ENCODE peak calls at places on chromosome 10, in ten cellular contexts. U is ovary, H is A549, G is AG04450, O is stomach, W is uterus, F is psoas muscle, J is hepatocyte, X is NB4, B is pancreas. M is an unnamed sample.

GRCh38 chr10:103758294-103758681 is 97.1 kb downstream of the SH3PXD2A start:
- DNase-seq in U (no peak), H (peak), G (no peak), O (no peak), W (no peak), F (peak), J (no peak), X (no peak), B (no peak), M (peak)

GRCh38 chr10:110138197-110138812 is 69.1 kb upstream of the MXI1 start:
- DNase-seq in U (no peak), H (peak), G (peak), O (no peak), W (no peak), F (no peak), J (peak), X (peak), B (no peak), M (peak)

GRCh38 chr10:98745645-98746044 is 298.9 kb upstream of the HPS1 start:
- DNase-seq in U (no peak), H (no peak), G (no peak), O (no peak), W (no peak), F (no peak), J (no peak), X (peak), B (no peak), M (no peak)

GRCh38 chr10:123044391-123044790 is 35.6 kb downstream of the ACADSB start:
- DNase-seq in U (no peak), H (peak), G (no peak), O (no peak), W (no peak), F (no peak), J (no peak), X (peak), B (no peak), M (no peak)

GRCh38 chr10:15176269-15176668 is 7.8 kb upstream of the NMT2 start:
- DNase-seq in U (no peak), H (no peak), G (no peak), O (no peak), W (no peak), F (no peak), J (no peak), X (no peak), B (no peak), M (no peak)

GRCh38 chr10:30437039-30437781 is 3.2 kb downstream of the MAP3K8 start:
- DNase-seq in U (no peak), H (peak), G (no peak), O (no peak), W (no peak), F (no peak), J (no peak), X (peak), B (no peak), M (no peak)

GRCh38 chr10:24958701-24959392 is 6.4 kb upstream of the PRTFDC1 start:
- DNase-seq in U (no peak), H (no peak), G (no peak), O (no peak), W (peak), F (no peak), J (no peak), X (no peak), B (no peak), M (no peak)

GRCh38 chr10:113788604-113789083 is 37.2 kb downstream of the PLEKHS1 start:
- DNase-seq in U (no peak), H (peak), G (peak), O (no peak), W (no peak), F (no peak), J (peak), X (peak), B (peak), M (peak)

GRCh38 chr10:42690449-42691360 is 52.3 kb upstream of the ZNF33B start:
- DNase-seq in U (no peak), H (peak), G (no peak), O (no peak), W (no peak), F (no peak), J (no peak), X (peak), B (no peak), M (no peak)

GRCh38 chr10:132069122-132069848 is 3.5 kb downstream of the JAKMIP3 start:
- DNase-seq in U (no peak), H (no peak), G (no peak), O (no peak), W (no peak), F (no peak), J (no peak), X (no peak), B (no peak), M (no peak)

GRCh38 chr10:131313377-131313776 is 1.9 kb upstream of the TCERG1L start:
- DNase-seq in U (no peak), H (no peak), G (no peak), O (no peak), W (no peak), F (no peak), J (no peak), X (no peak), B (no peak), M (no peak)

GRCh38 chr10:70549962-70550845 is 52.3 kb downstream of the PRF1 start:
- DNase-seq in U (peak), H (peak), G (peak), O (peak), W (peak), F (peak), J (peak), X (peak), B (peak), M (no peak)

GRCh38 chr10:132516771-132517725 is 20.5 kb upstream of the INPP5A start:
- DNase-seq in U (peak), H (peak), G (peak), O (peak), W (peak), F (peak), J (peak), X (peak), B (peak), M (peak)

GRCh38 chr10:46282460-46283216 is 4.2 kb upstream of the ANTXRL start:
- DNase-seq in U (peak), H (peak), G (peak), O (peak), W (peak), F (peak), J (peak), X (peak), B (peak), M (peak)

GRCh38 chr10:47423476-47423875 is 39.4 kb upstream of the ZNF488 start:
- DNase-seq in U (no peak), H (no peak), G (no peak), O (no peak), W (no peak), F (no peak), J (no peak), X (no peak), B (no peak), M (no peak)

GRCh38 chr10:15035385-15036301 is 8.1 kb upstream of the OLAH start:
- DNase-seq in U (no peak), H (no peak), G (peak), O (no peak), W (no peak), F (no peak), J (no peak), X (peak), B (no peak), M (no peak)

GRCh38 chr10:118287076-118287806 is 54.9 kb downstream of the FAM204A start:
- DNase-seq in U (no peak), H (no peak), G (no peak), O (no peak), W (no peak), F (no peak), J (no peak), X (no peak), B (no peak), M (no peak)

GRCh38 chr10:73910401-73910763 is 550 bp upstream of the PLAU start:
- DNase-seq in U (no peak), H (peak), G (no peak), O (no peak), W (no peak), F (no peak), J (no peak), X (peak), B (no peak), M (no peak)

GRCh38 chr10:3419719-3420495 is 247.3 kb upstream of the PITRM1 start:
- DNase-seq in U (no peak), H (no peak), G (no peak), O (no peak), W (no peak), F (no peak), J (no peak), X (no peak), B (no peak), M (no peak)

GRCh38 chr10:86642499-86642898 is 11.8 kb upstream of the OPN4 start:
- DNase-seq in U (no peak), H (peak), G (no peak), O (no peak), W (no peak), F (no peak), J (no peak), X (no peak), B (no peak), M (no peak)

GRCh38 chr10:44742169-44742732 is 168.9 kb upstream of the TMEM72 start:
- DNase-seq in U (no peak), H (no peak), G (no peak), O (no peak), W (no peak), F (no peak), J (no peak), X (no peak), B (no peak), M (no peak)

GRCh38 chr10:91340613-91341362 is 69.4 kb upstream of the HECTD2 start:
- DNase-seq in U (no peak), H (no peak), G (peak), O (no peak), W (no peak), F (peak), J (no peak), X (no peak), B (no peak), M (no peak)

GRCh38 chr10:73246783-73247508 is at the start of gene DNAJC9:
- DNase-seq in U (peak), H (peak), G (peak), O (peak), W (peak), F (peak), J (peak), X (peak), B (peak), M (peak)

GRCh38 chr10:7950981-7951847 is 103.3 kb upstream of the GATA3 start:
- DNase-seq in U (no peak), H (peak), G (peak), O (no peak), W (no peak), F (no peak), J (no peak), X (no peak), B (no peak), M (no peak)

GRCh38 chr10:22022257-22023051 is 18.9 kb upstream of the DNAJC1 start:
- DNase-seq in U (no peak), H (no peak), G (no peak), O (no peak), W (peak), F (no peak), J (peak), X (peak), B (no peak), M (no peak)

GRCh38 chr10:124655191-124656112 is 88.7 kb downstream of the FAM53B start:
- DNase-seq in U (no peak), H (no peak), G (no peak), O (no peak), W (no peak), F (no peak), J (no peak), X (no peak), B (no peak), M (no peak)

GRCh38 chr10:60114765-60115586 is 208.6 kb upstream of the CCDC6 start:
- DNase-seq in U (no peak), H (peak), G (peak), O (no peak), W (peak), F (no peak), J (peak), X (peak), B (no peak), M (peak)

GRCh38 chr10:124394583-124394982 is 24.1 kb downstream of the OAT start:
- DNase-seq in U (no peak), H (no peak), G (no peak), O (no peak), W (no peak), F (no peak), J (no peak), X (no peak), B (no peak), M (no peak)

GRCh38 chr10:127903789-127904188 is 3.1 kb upstream of the PTPRE start:
- DNase-seq in U (no peak), H (no peak), G (no peak), O (no peak), W (no peak), F (no peak), J (no peak), X (no peak), B (no peak), M (no peak)

GRCh38 chr10:118799779-118800178 is 45.0 kb upstream of the CACUL1 start:
- DNase-seq in U (no peak), H (peak), G (no peak), O (no peak), W (no peak), F (no peak), J (no peak), X (no peak), B (no peak), M (no peak)

GRCh38 chr10:73413108-73413527 is 740 bp downstream of the ANXA7 start:
- DNase-seq in U (peak), H (peak), G (no peak), O (peak), W (no peak), F (peak), J (peak), X (peak), B (no peak), M (peak)

GRCh38 chr10:132571565-132572544 is 34.3 kb downstream of the INPP5A start:
- DNase-seq in U (no peak), H (peak), G (peak), O (peak), W (peak), F (peak), J (peak), X (peak), B (peak), M (peak)

GRCh38 chr10:52485486-52485885 is 171.4 kb downstream of the DKK1 start:
- DNase-seq in U (no peak), H (no peak), G (no peak), O (no peak), W (no peak), F (no peak), J (no peak), X (no peak), B (no peak), M (no peak)

GRCh38 chr10:103881420-103882284 is 26.3 kb upstream of the SH3PXD2A start:
- DNase-seq in U (no peak), H (no peak), G (no peak), O (no peak), W (no peak), F (peak), J (no peak), X (no peak), B (no peak), M (no peak)

GRCh38 chr10:86580549-86580886 is 58.9 kb upstream of the WAPL start:
- DNase-seq in U (no peak), H (no peak), G (no peak), O (no peak), W (no peak), F (no peak), J (no peak), X (peak), B (no peak), M (no peak)

GRCh38 chr10:125848857-125849256 is 25.5 kb downstream of the BCCIP start:
- DNase-seq in U (no peak), H (no peak), G (no peak), O (no peak), W (no peak), F (no peak), J (no peak), X (no peak), B (no peak), M (no peak)

GRCh38 chr10:1752153-1752552 is 14.8 kb upstream of the ADARB2 start:
- DNase-seq in U (no peak), H (no peak), G (no peak), O (no peak), W (no peak), F (no peak), J (no peak), X (no peak), B (no peak), M (no peak)

GRCh38 chr10:12656518-12657142 is 307.3 kb downstream of the CAMK1D start:
- DNase-seq in U (no peak), H (peak), G (peak), O (no peak), W (no peak), F (no peak), J (peak), X (peak), B (no peak), M (peak)

DNA sequence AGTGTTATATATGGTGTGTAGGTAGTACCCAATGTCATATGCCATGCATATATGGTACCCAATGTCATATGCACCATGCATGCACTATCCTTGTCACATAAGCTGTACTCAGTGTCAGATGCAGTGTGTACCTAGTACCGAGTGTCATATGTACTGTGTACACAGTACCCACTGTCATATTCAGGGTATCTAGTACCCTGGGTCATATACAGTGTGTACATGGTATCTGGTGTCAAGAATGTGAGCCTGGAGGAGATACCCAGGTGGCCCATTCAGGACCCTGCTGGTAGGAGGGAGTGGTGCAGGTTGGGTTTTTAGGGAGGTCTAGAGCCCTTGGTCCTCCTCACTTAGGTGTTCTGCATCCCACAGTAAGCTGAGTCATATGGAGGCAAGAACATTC is 1.8 kb downstream of the ZMYND11 start:
- DNase-seq in U (no peak), H (peak), G (no peak), O (no peak), W (no peak), F (no peak), J (peak), X (peak), B (no peak), M (no peak)
- H3K4me3 ChIP-seq in U (peak), H (no peak), G (peak), O (peak), W (no peak), F (peak), J (no peak), X (peak), B (no peak), M (peak)

DNA sequence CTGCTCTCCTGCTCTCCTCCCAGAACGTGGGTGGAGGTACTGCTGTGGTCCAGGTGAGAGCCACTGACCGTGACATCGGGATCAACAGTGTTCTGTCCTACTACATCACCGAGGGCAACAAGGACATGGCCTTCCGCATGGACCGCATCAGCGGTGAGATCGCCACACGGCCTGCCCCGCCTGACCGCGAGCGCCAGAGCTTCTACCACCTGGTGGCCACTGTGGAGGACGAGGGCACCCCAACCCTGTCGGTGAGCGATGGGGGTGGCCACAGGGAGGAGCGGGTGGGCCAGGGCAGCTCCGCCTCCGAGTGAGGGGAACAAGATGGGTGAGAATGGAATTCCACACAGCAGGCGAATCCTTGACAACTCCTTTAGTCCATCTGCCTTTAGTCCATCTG is 22.1 kb upstream of the C10orf105 start:
- DNase-seq in U (no peak), H (no peak), G (no peak), O (no peak), W (no peak), F (no peak), J (no peak), X (no peak), B (no peak), M (no peak)
- TF ChIP-seq CTCF in U (no peak), H (no peak), G (no peak), O (no peak), W (no peak), F (no peak), J (no peak), X (no peak), B (no peak), M (no peak)

DNA sequence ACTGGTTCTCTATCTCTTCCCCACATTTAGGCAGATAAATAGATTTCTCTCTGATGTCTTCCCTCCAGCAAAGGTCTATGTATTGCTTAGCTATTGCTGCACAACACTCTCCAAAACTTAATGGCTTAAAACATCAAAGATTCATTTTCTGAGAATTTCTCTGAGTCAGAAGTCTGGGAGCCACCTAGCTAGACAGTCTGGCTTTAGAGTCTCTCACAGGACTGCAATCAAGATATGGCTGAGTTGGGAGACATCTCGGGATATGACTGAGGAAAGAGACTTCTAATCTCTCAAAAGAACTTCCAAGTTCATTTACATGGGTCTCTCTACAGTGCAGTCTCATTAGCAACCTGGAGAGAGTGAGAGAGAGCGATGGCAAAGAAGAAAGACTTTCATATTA is 553.6 kb upstream of the GHITM start:
- DNase-seq in U (no peak), H (no peak), G (no peak), O (no peak), W (no peak), F (no peak), J (no peak), X (no peak), B (no peak), M (no peak)
- H3K4me3 ChIP-seq in U (no peak), H (no peak), G (no peak), O (no peak), W (no peak), F (no peak), J (no peak), X (no peak), B (no peak), M (no peak)

GRCh38 chr10:97498841-97499560 is at the start of gene UBTD1:
- DNase-seq in U (peak), H (peak), G (no peak), O (peak), W (peak), F (peak), J (peak), X (peak), B (peak), M (no peak)
- TF ChIP-seq CTCF in U (no peak), H (no peak), G (peak), O (no peak), W (peak), F (no peak), J (peak), X (no peak), B (no peak), M (no peak)

GRCh38 chr10:102117391-102118159 is 2.6 kb downstream of the LDB1 start:
- DNase-seq in U (peak), H (peak), G (peak), O (peak), W (peak), F (peak), J (peak), X (peak), B (peak), M (no peak)
- H3K4me3 ChIP-seq in U (peak), H (no peak), G (peak), O (peak), W (peak), F (peak), J (no peak), X (peak), B (no peak), M (peak)

GRCh38 chr10:17548162-17548561 is 69.0 kb downstream of the HACD1 start:
- DNase-seq in U (no peak), H (no peak), G (no peak), O (no peak), W (no peak), F (no peak), J (peak), X (no peak), B (no peak), M (no peak)

GRCh38 chr10:17548786-17549185 is 68.4 kb downstream of the HACD1 start:
- DNase-seq in U (no peak), H (no peak), G (no peak), O (no peak), W (no peak), F (no peak), J (no peak), X (no peak), B (no peak), M (no peak)

GRCh38 chr10:17544465-17544864 is 72.7 kb downstream of the HACD1 start:
- DNase-seq in U (no peak), H (no peak), G (no peak), O (no peak), W (no peak), F (no peak), J (no peak), X (no peak), B (no peak), M (no peak)

GRCh38 chr10:17547026-17547425 is 70.1 kb downstream of the HACD1 start:
- DNase-seq in U (no peak), H (no peak), G (no peak), O (no peak), W (no peak), F (no peak), J (no peak), X (no peak), B (no peak), M (no peak)
- TF ChIP-seq CTCF in U (no peak), H (no peak), G (no peak), O (no peak), W (no peak), F (no peak), J (no peak), X (no peak), B (no peak), M (no peak)

M was measured in LNCaP clone FGC.